ENCODE peak calls at places on chromosomes 3 and 15, in nine cellular contexts. Q, W, R, N, M, I, E, Z and K are unnamed samples.

GRCh38 chr3:59798372-59799086 is 748.7 kb upstream of the CFAP20DC start:
- DNase-seq in Z (no peak), R (no peak), M (no peak), E (no peak), I (no peak), Q (no peak), N (no peak), W (no peak), K (no peak)

GRCh38 chr3:136617123-136617700 is 135.0 kb downstream of the STAG1 start:
- DNase-seq in E (no peak), R (no peak), W (no peak), Z (no peak), I (peak), N (no peak), Q (no peak), M (no peak), K (no peak)

GRCh38 chr3:145952541-145952940 is 208.4 kb downstream of the PLOD2 start:
- DNase-seq in I (no peak), Z (no peak), M (no peak), W (peak), R (no peak), Q (no peak), N (peak), E (no peak), K (no peak)

GRCh38 chr3:52218953-52219650 is 6.3 kb downstream of the TLR9 start:
- DNase-seq in E (peak), W (no peak), Q (no peak), N (peak), Z (no peak), I (no peak), R (peak), M (no peak), K (no peak)

GRCh38 chr3:169980055-169980454 is 13.4 kb downstream of the SEC62 start:
- DNase-seq in Z (no peak), R (no peak), I (no peak), N (peak), W (no peak), E (no peak), M (no peak), Q (no peak), K (no peak)

GRCh38 chr3:124676236-124676635 is 54.0 kb upstream of the UMPS start:
- DNase-seq in R (no peak), I (no peak), E (no peak), M (no peak), N (peak), Q (no peak), Z (no peak), W (peak), K (no peak)

GRCh38 chr3:90241481-90241880 is 1134.1 kb downstream of the EPHA3 start:
- DNase-seq in M (no peak), Q (no peak), E (no peak), I (no peak), Z (no peak), N (no peak), W (no peak), R (no peak), K (no peak)

GRCh38 chr3:41317718-41318117 is 118.4 kb downstream of the CTNNB1 start:
- DNase-seq in R (no peak), M (no peak), N (peak), Q (no peak), I (no peak), W (no peak), E (no peak), Z (no peak), K (no peak)

GRCh38 chr3:66904816-66905543 is 93.1 kb upstream of the KBTBD8 start:
- DNase-seq in M (no peak), I (no peak), Z (no peak), W (no peak), E (no peak), N (no peak), Q (no peak), R (no peak), K (no peak)

GRCh38 chr3:95894820-95895219 is 919.6 kb upstream of the EPHA6 start:
- DNase-seq in R (no peak), Q (no peak), N (no peak), W (no peak), E (no peak), I (no peak), M (no peak), Z (no peak), K (no peak)

GRCh38 chr15:71049706-71050422 is 65.4 kb upstream of the THSD4 start:
- DNase-seq in W (no peak), N (peak), R (no peak), M (no peak), Z (no peak), Q (no peak), E (no peak), I (no peak), K (no peak)

GRCh38 chr15:85858586-85859375 is 64.1 kb upstream of the KLHL25 start:
- DNase-seq in Z (peak), N (peak), I (no peak), E (peak), Q (peak), W (no peak), M (peak), R (peak), K (no peak)

GRCh38 chr3:39762537-39762936 is 46.9 kb upstream of the MYRIP start:
- DNase-seq in Q (no peak), E (no peak), N (no peak), Z (no peak), W (no peak), R (no peak), I (no peak), M (no peak), K (no peak)

GRCh38 chr15:84905016-84905916 is 20.8 kb downstream of the SLC28A1 start:
- DNase-seq in I (no peak), W (no peak), M (no peak), E (no peak), N (no peak), Z (no peak), Q (no peak), R (no peak), K (no peak)

GRCh38 chr15:83559310-83559966 is 94.5 kb upstream of the ADAMTSL3 start:
- DNase-seq in Q (no peak), Z (no peak), N (peak), I (no peak), W (peak), R (peak), M (peak), E (peak), K (no peak)

GRCh38 chr3:51306093-51306492 is 79.0 kb upstream of the MANF start:
- DNase-seq in R (no peak), Q (no peak), Z (no peak), W (no peak), M (no peak), I (no peak), N (no peak), E (no peak), K (no peak)

GRCh38 chr3:180018588-180018987 is 18.1 kb downstream of the PEX5L start:
- DNase-seq in W (no peak), I (no peak), E (no peak), R (no peak), N (no peak), M (no peak), Z (no peak), Q (no peak), K (no peak)

GRCh38 chr15:43249699-43250203 is 17.0 kb downstream of the TGM5 start:
- DNase-seq in Z (no peak), Q (no peak), M (no peak), I (peak), E (peak), N (peak), W (peak), R (peak), K (no peak)

GRCh38 chr3:184565421-184566211 is 4.0 kb downstream of the EPHB3 start:
- DNase-seq in E (peak), Z (no peak), I (no peak), W (peak), N (peak), Q (no peak), M (no peak), R (peak), K (no peak)

GRCh38 chr15:62665449-62665848 is 377.1 kb upstream of the TPM1 start:
- DNase-seq in Q (no peak), M (no peak), N (peak), I (no peak), E (no peak), W (no peak), Z (no peak), R (no peak), K (no peak)

GRCh38 chr15:64807751-64808222 is 17.7 kb downstream of the PIF1 start:
- DNase-seq in Q (no peak), M (no peak), I (no peak), E (peak), W (no peak), Z (no peak), R (no peak), N (no peak), K (no peak)

GRCh38 chr3:101531473-101532086 is 18.6 kb upstream of the SENP7 start:
- DNase-seq in W (no peak), E (no peak), M (no peak), N (no peak), R (no peak), I (no peak), Q (no peak), Z (no peak), K (no peak)

GRCh38 chr3:43473228-43473627 is 148.6 kb downstream of the ANO10 start:
- DNase-seq in Q (no peak), I (no peak), R (no peak), E (no peak), M (no peak), W (no peak), N (no peak), Z (no peak), K (no peak)

GRCh38 chr3:46829699-46830208 is 33.5 kb downstream of the MYL3 start:
- DNase-seq in M (peak), E (no peak), R (peak), Z (no peak), Q (no peak), I (no peak), W (no peak), N (no peak), K (no peak)

GRCh38 chr15:70259640-70260066 is 161.9 kb upstream of the TLE3 start:
- DNase-seq in Z (no peak), E (peak), Q (no peak), N (no peak), I (no peak), W (no peak), R (peak), M (no peak), K (no peak)

GRCh38 chr15:77352932-77353331 is 67.0 kb downstream of the PEAK1 start:
- DNase-seq in I (no peak), Q (no peak), M (no peak), Z (no peak), W (no peak), R (no peak), E (no peak), N (no peak), K (no peak)

GRCh38 chr15:100205549-100206295 is 136.1 kb downstream of the ADAMTS17 start:
- DNase-seq in R (peak), W (no peak), M (no peak), Z (no peak), I (no peak), E (no peak), N (no peak), Q (no peak), K (no peak)

GRCh38 chr3:44948239-44948638 is 27.7 kb downstream of the ZDHHC3 start:
- DNase-seq in Z (no peak), R (no peak), I (no peak), E (no peak), W (no peak), M (no peak), Q (no peak), N (no peak), K (no peak)

GRCh38 chr3:129593230-129593594 is 13.3 kb downstream of the PLXND1 start:
- DNase-seq in E (no peak), Q (no peak), I (no peak), N (no peak), R (no peak), Z (no peak), M (no peak), W (no peak), K (no peak)

GRCh38 chr3:148727242-148727641 is 29.5 kb downstream of the AGTR1 start:
- DNase-seq in N (no peak), E (peak), R (peak), Z (peak), M (no peak), Q (no peak), W (no peak), I (no peak), K (no peak)

GRCh38 chr15:60115579-60116415 is 111.7 kb downstream of the FOXB1 start:
- DNase-seq in I (no peak), N (peak), Q (no peak), Z (no peak), M (no peak), E (no peak), W (no peak), R (peak), K (no peak)

GRCh38 chr15:96422153-96422552 is 91.7 kb downstream of the NR2F2 start:
- DNase-seq in Z (no peak), R (no peak), M (no peak), E (no peak), W (no peak), N (no peak), Q (no peak), I (no peak), K (no peak)

GRCh38 chr3:51845129-51845528 is 16.3 kb upstream of the IQCF2 start:
- DNase-seq in N (no peak), I (no peak), E (peak), R (no peak), W (no peak), Q (no peak), M (no peak), Z (no peak), K (no peak)

GRCh38 chr3:122688996-122689395 is 8.4 kb downstream of the PARP14 start:
- DNase-seq in E (no peak), Q (no peak), M (no peak), I (no peak), R (no peak), N (no peak), W (no peak), Z (no peak), K (no peak)